ENCODE peak calls at places on chromosomes 1 and 21, in six cellular contexts. I is CD8-positive, alpha-beta T cell; M is astrocyte; G is RWPE1; R is cardiac muscle cell; U is CD4-positive, alpha-beta T cell. Y is an unnamed sample.

GRCh38 chr1:53949023-53949611 is 3.0 kb downstream of the LRRC42 start:
- DNase-seq in R (peak), U (no peak), I (no peak), M (peak), G (peak), Y (peak)

GRCh38 chr1:67880056-67880601 is 46.9 kb upstream of the GNG12 start:
- DNase-seq in G (peak), M (peak), I (no peak), R (no peak), U (no peak), Y (peak)

GRCh38 chr1:51908499-51908898 is 30.0 kb upstream of the NRDC start:
- DNase-seq in M (no peak), U (no peak), R (no peak), G (no peak), I (no peak), Y (no peak)

GRCh38 chr21:20999567-21000169 is 1.5 kb downstream of the NCAM2 start:
- DNase-seq in R (peak), U (no peak), M (peak), G (peak), I (no peak), Y (peak)

GRCh38 chr1:156895408-156895874 is 1.9 kb downstream of the PEAR1 start:
- DNase-seq in I (no peak), G (no peak), M (no peak), U (no peak), R (no peak), Y (no peak)

GRCh38 chr1:54127594-54127993 is 25.2 kb downstream of the CDCP2 start:
- DNase-seq in U (no peak), I (no peak), R (no peak), G (no peak), M (no peak), Y (no peak)

GRCh38 chr1:235411489-235412486 is 44.6 kb downstream of the TBCE start:
- DNase-seq in I (no peak), G (no peak), M (no peak), R (no peak), U (no peak), Y (peak)

GRCh38 chr1:156794506-156795373 is 21.9 kb downstream of the SH2D2A start:
- DNase-seq in I (no peak), R (no peak), U (no peak), G (no peak), M (no peak), Y (peak)

GRCh38 chr1:85202864-85203255 is 2.0 kb upstream of the SYDE2 start:
- DNase-seq in G (no peak), R (no peak), U (no peak), M (no peak), I (no peak), Y (no peak)

GRCh38 chr1:74504125-74505065 is 8.0 kb downstream of the LRRC53 start:
- DNase-seq in R (peak), M (no peak), I (no peak), G (peak), U (peak), Y (peak)

GRCh38 chr1:83632906-83633305 is 366.0 kb downstream of the TTLL7 start:
- DNase-seq in G (no peak), R (no peak), M (no peak), U (no peak), I (no peak), Y (no peak)

GRCh38 chr1:233791750-233792149 is 112.7 kb upstream of the SLC35F3 start:
- DNase-seq in G (no peak), U (no peak), R (no peak), M (no peak), I (no peak), Y (no peak)

GRCh38 chr21:30936207-30936606 is 54.8 kb upstream of the KRTAP11-1 start:
- DNase-seq in R (no peak), G (no peak), M (no peak), U (no peak), I (no peak), Y (no peak)

GRCh38 chr1:145985502-145986439 is 10.6 kb downstream of the TXNIP start:
- DNase-seq in I (no peak), M (peak), G (no peak), R (peak), U (no peak), Y (peak)

GRCh38 chr21:21007606-21008005 is 9.4 kb downstream of the NCAM2 start:
- DNase-seq in M (peak), R (no peak), G (no peak), I (no peak), U (no peak), Y (no peak)

GRCh38 chr21:44403106-44404020 is 49.9 kb downstream of the TRPM2 start:
- DNase-seq in U (no peak), I (no peak), M (no peak), G (no peak), R (no peak), Y (no peak)

GRCh38 chr21:37220433-37220980 is 46.6 kb downstream of the VPS26C start:
- DNase-seq in R (peak), M (peak), U (no peak), I (peak), G (peak), Y (peak)

GRCh38 chr1:22815421-22816062 is 104.9 kb downstream of the EPHB2 start:
- DNase-seq in R (no peak), G (no peak), U (no peak), I (no peak), M (no peak), Y (no peak)

GRCh38 chr1:203628185-203628996 is 1.8 kb downstream of the ATP2B4 start:
- DNase-seq in U (no peak), M (no peak), R (peak), I (no peak), G (peak), Y (peak)

GRCh38 chr1:6491480-6491962 is at the start of gene PLEKHG5:
- DNase-seq in R (no peak), M (peak), I (no peak), G (peak), U (no peak), Y (peak)

GRCh38 chr21:41483415-41483814 is 24.5 kb downstream of the TMPRSS2 start:
- DNase-seq in M (no peak), R (no peak), G (no peak), I (no peak), U (no peak), Y (no peak)

GRCh38 chr1:63845346-63845745 is 71.5 kb downstream of the ROR1 start:
- DNase-seq in R (no peak), G (no peak), U (no peak), I (no peak), M (no peak), Y (peak)

GRCh38 chr1:12434174-12434573 is 183.8 kb downstream of the DHRS3 start:
- DNase-seq in G (peak), I (peak), U (peak), M (peak), R (no peak), Y (peak)

GRCh38 chr1:245156736-245157505 is 2.1 kb downstream of the KIF26B start:
- DNase-seq in M (peak), U (no peak), I (no peak), R (peak), G (no peak), Y (peak)

GRCh38 chr1:167165948-167166702 is 54.6 kb upstream of the POU2F1 start:
- DNase-seq in R (peak), G (no peak), I (no peak), M (peak), U (no peak), Y (no peak)

GRCh38 chr1:210456731-210457130 is 128.0 kb downstream of the HHAT start:
- DNase-seq in I (no peak), M (no peak), U (no peak), G (no peak), R (no peak), Y (no peak)

GRCh38 chr1:161200992-161201827 is 957 bp upstream of the NDUFS2 start:
- DNase-seq in G (no peak), R (no peak), M (no peak), I (no peak), U (no peak), Y (peak)

GRCh38 chr21:44884059-44884458 is 10.6 kb upstream of the PTTG1IP start:
- DNase-seq in M (no peak), G (no peak), I (no peak), R (no peak), U (no peak), Y (no peak)

GRCh38 chr1:219155140-219155539 is 18.5 kb upstream of the LYPLAL1 start:
- DNase-seq in I (no peak), G (no peak), R (no peak), M (no peak), U (no peak), Y (no peak)

GRCh38 chr1:90810006-90810405 is 92.9 kb upstream of the BARHL2 start:
- DNase-seq in G (no peak), I (no peak), M (no peak), R (no peak), U (no peak), Y (no peak)

GRCh38 chr1:59107916-59108315 is 189.0 kb upstream of the FGGY start:
- DNase-seq in M (no peak), G (no peak), I (no peak), U (no peak), R (no peak), Y (no peak)

GRCh38 chr1:150578278-150579109 is 916 bp downstream of the MCL1 start:
- DNase-seq in M (peak), I (peak), R (peak), G (peak), U (no peak), Y (peak)

GRCh38 chr21:45818276-45818903 is 163.2 kb upstream of the COL6A1 start:
- DNase-seq in R (no peak), U (no peak), G (peak), I (no peak), M (peak), Y (peak)

DNA sequence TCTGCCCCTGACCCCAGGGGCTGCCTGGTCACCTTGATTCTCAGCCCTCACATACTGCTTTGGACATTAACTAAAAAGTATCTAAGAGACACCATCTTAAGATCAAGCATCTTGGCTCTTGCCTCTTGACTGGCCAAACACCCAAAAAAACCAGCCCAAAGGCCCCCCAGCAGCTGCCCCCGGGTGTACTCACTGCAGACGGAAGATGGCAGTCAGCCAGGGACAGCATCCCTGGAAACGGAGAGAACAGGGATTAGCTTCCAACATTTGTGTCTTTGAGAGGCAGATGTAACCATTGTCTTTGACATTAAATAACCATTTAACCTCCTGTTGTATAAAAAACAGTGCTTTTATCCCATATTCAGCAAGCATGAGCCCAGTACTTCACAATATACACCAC is 11.3 kb downstream of the TMEM63A start:
- DNase-seq in I (no peak), M (no peak), G (no peak), U (no peak), R (no peak), Y (no peak)
- H3K27ac ChIP-seq in I (no peak), M (no peak), G (no peak), U (no peak), R (no peak), Y (no peak)

DNA sequence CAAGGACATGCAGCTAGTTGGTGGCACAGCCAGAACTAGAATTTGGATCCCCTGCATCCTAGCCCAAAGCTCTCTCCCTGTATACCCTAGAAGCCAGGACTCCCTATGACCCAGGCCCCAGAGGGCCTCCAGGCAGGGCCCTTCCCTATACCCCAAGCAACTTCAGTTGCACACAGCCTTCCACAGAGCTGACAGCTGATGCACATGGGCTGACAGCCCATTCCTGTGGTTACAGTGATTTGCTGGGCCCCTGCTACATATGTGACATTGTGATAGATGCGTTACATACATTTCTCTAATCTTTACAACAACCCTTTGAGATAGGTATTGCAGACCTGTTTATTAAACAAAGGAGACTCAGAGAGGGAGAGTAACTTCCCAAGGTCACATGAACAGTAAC is 5.8 kb downstream of the ATP1A2 start:
- DNase-seq in I (no peak), U (no peak), G (no peak), M (no peak), R (no peak), Y (no peak)
- H3K27ac ChIP-seq in I (no peak), U (no peak), G (no peak), M (no peak), R (no peak), Y (no peak)

DNA sequence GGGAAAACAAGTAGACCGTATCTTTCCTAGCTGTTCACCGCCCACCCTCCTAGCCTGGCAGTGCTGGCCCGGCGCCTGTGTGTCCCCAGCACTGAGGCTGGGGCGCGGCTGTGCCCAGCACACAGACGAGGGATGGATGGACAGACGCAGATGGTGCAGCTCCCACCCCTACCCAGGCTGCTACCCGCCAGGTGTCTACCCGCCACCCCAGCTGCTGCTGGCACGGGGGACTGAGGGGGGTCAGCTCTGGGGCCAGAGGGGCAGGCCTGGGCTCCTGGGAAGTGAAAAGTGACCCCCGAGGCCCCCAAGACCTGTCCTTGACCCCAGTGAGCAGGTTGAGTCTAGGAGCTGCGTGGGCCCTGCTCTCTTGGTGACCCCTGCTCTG is 2.9 kb upstream of the VWA1 start:
- DNase-seq in U (no peak), M (no peak), I (no peak), R (no peak), G (no peak), Y (no peak)
- H3K27ac ChIP-seq in U (no peak), M (no peak), I (no peak), R (peak), G (peak), Y (no peak)

DNA sequence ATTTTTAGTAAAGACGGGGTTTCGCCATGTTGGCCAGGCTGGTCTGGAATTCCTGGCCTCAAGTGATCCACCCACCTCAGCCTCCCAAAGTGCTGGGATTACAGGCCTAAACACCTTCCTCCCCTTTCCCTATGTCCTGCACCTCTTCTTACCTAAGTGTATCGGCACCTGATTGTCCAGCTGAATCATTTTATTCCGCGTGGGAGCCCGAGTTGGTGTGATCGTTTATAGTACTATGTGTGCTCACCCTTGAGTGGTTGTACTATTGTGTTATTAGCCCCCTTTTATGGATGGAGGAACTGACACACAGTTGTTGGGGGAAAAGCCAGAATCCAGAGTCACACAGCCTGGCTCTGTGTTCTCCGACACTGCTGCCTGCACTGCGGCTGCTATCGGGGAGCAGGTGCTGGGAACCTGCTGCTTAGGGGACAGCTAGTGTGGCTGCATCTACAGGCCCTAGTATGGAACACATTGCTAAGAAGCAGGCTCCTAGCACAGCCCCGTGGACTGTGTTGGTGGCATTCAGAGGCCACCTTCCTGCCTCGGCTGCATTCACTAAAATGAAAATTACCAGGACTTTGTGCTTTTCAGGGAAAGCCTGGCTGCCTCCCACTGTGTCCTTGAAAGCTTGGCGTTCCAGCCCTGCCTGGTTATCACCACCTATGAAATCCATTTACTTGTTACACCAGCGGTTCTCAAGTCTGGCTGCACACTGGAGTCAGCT is 21.6 kb downstream of the ENO1 start:
- DNase-seq in M (no peak), I (no peak), R (no peak), U (no peak), G (no peak), Y (no peak)
- H3K27ac ChIP-seq in M (no peak), I (no peak), R (peak), U (no peak), G (peak), Y (no peak)

DNA sequence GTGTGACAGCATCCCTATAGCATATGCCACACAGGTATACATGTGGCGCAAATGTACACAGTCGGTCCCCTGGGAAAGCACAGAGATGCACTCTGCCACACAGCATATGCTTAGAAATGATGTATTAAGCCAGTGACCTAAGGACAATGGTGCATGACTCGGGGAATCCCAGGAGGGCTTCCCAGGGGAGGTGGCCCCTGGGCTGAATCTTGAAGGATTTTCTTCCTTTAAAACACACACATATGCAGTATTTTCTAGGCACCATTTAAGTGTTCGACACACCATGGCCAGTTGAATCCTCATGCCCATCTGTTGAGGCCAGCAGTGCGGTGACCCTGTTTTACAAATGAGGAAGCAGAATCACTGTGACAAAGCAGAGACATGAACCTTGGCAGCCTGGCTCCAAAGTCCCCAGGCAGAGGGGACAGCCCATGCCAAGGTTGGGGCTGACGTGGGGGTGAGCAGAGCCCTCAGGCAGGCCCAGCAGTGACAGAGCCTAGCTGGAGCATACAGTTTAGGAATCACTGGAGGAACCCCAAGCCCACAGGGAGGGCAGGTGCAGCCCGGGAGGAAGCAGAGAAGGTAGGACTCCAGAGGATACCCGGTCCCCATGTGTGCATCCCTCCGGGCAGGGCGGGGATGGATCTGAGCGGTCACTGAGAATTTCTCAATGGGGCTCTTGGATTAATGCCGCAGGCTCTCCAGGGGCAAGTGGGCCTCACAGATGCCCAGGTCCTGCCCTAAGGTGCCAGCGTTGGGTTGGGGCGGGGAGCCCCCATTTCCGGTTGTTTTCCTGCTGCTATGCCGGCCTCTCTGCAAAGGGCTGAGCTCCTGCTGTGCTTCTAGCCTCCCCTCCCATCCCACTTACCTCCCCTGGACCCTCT is 28.4 kb downstream of the WNT3A start:
- DNase-seq in I (no peak), R (no peak), G (no peak), M (no peak), U (no peak), Y (no peak)
- H3K27ac ChIP-seq in I (no peak), R (no peak), G (no peak), M (no peak), U (no peak), Y (no peak)

DNA sequence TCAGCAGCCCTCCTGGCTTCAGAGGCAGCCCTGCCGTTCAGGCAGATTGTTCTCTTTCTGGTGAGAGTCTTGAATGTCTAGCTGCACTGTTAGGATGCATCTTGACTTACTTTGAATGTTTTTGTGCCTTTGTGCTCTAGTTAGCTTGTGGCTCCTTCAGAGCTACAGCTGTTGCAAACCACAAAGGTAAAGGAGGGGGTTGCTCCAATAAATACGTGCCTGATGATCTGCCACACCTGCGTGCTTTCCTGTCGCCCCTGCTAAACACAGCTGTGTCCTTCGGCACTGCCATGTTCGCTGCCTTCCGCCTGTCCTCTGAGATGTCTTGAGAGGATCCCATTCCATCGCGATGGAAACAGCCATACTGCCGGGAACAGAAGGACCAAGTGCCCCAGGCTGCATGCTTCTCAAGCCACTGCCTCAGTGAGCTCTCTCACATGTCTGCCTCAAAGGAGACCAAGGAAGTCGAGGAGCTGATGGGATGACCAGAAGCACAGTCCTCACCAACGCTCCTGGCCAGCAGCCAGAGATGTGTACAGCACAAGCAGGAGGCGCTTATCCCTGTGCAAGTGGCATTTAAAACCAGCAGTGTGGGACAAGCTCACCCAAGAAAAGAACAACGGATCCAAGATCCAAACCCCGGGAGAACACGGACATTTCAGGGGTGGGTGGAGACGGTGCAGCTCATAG is 12.0 kb upstream of the SMIM12 start:
- DNase-seq in U (no peak), M (no peak), G (no peak), I (no peak), R (no peak), Y (peak)
- H3K27ac ChIP-seq in U (no peak), M (no peak), G (no peak), I (no peak), R (no peak), Y (no peak)

GRCh38 chr1:173122344-173122880 is 71.7 kb upstream of the TNFSF18 start:
- DNase-seq in U (no peak), R (no peak), G (no peak), M (no peak), I (no peak), Y (peak)
- H3K27ac ChIP-seq in U (no peak), R (no peak), G (no peak), M (no peak), I (no peak), Y (peak)

Y was measured in GM23248.